ENCODE peak calls at places on chromosomes 16 and 17, in eight cellular contexts. J is cardiac fibroblast, H is HFF-Myc, Y is mucosa of descending colon, D is AG04450, G is brain microvascular endothelial cell, X is IMR-90, O is psoas muscle. T is an unnamed sample.

GRCh38 chr17:15418781-15419180 is 48.6 kb downstream of the CDRT4 start:
- DNase-seq in J (no peak), Y (no peak), H (no peak), D (no peak), G (no peak), X (no peak), O (no peak), T (no peak)

GRCh38 chr17:60524463-60525346 is 1.3 kb downstream of the APPBP2 start:
- DNase-seq in D (no peak), G (no peak), Y (no peak), X (peak), H (no peak), J (peak), O (no peak), T (no peak)

GRCh38 chr17:75906143-75906884 is 1.6 kb upstream of the MRPL38 start:
- DNase-seq in Y (no peak), J (no peak), X (no peak), G (no peak), D (no peak), H (no peak), O (no peak), T (no peak)

GRCh38 chr16:57476546-57477410 is 9.5 kb downstream of the DOK4 start:
- DNase-seq in O (peak), G (no peak), H (no peak), X (no peak), J (no peak), D (no peak), Y (peak), T (no peak)

GRCh38 chr17:59361386-59361785 is 29.9 kb downstream of the YPEL2 start:
- DNase-seq in Y (no peak), J (peak), H (no peak), O (no peak), G (peak), D (no peak), X (peak), T (peak)

GRCh38 chr17:39404542-39405378 is 3.3 kb upstream of the FBXL20 start:
- DNase-seq in H (peak), J (peak), D (peak), O (no peak), G (peak), X (peak), Y (no peak), T (peak)

GRCh38 chr16:4217246-4218131 is 24.4 kb downstream of the SRL start:
- DNase-seq in Y (no peak), X (peak), G (no peak), H (no peak), O (peak), D (no peak), J (peak), T (peak)

GRCh38 chr16:8096211-8096610 is 494.1 kb downstream of the TMEM114 start:
- DNase-seq in X (no peak), O (no peak), J (no peak), Y (no peak), G (no peak), H (no peak), D (no peak), T (no peak)

GRCh38 chr16:46658925-46659324 is 30.1 kb downstream of the VPS35 start:
- DNase-seq in J (no peak), X (no peak), G (no peak), O (no peak), Y (no peak), D (no peak), H (no peak), T (no peak)

GRCh38 chr17:66952031-66952524 is 12.4 kb upstream of the CACNG4 start:
- DNase-seq in O (peak), Y (no peak), X (peak), H (peak), J (peak), G (peak), D (peak), T (peak)

GRCh38 chr16:90020838-90021382 is 1.7 kb upstream of the DBNDD1 start:
- DNase-seq in X (peak), G (no peak), H (no peak), Y (no peak), D (peak), J (peak), O (no peak), T (peak)

GRCh38 chr17:19706791-19707727 is 9.3 kb downstream of the SLC47A2 start:
- DNase-seq in H (no peak), X (no peak), D (no peak), G (no peak), J (no peak), Y (no peak), O (no peak), T (no peak)

GRCh38 chr17:3710951-3711383 is 12.7 kb upstream of the HASPIN start:
- DNase-seq in J (peak), O (no peak), D (no peak), Y (no peak), H (no peak), X (peak), G (peak), T (no peak)

GRCh38 chr17:28385037-28385797 is 13.7 kb downstream of the SARM1 start:
- DNase-seq in X (no peak), G (no peak), D (no peak), O (peak), H (no peak), Y (peak), J (no peak), T (no peak)

GRCh38 chr17:64775701-64776570 is 113.8 kb upstream of the SMURF2 start:
- DNase-seq in H (no peak), J (no peak), D (no peak), X (no peak), G (no peak), O (peak), Y (peak), T (no peak)
- TF ChIP-seq CTCF in H (no peak), J (no peak), D (no peak), X (no peak), G (no peak), O (no peak), Y (no peak), T (no peak)

GRCh38 chr16:19418200-19418599 is 517 bp downstream of the TMC5 start:
- DNase-seq in H (no peak), Y (no peak), O (no peak), J (no peak), D (no peak), X (no peak), G (no peak), T (no peak)
- H3K4me3 ChIP-seq in H (no peak), Y (no peak), O (no peak), J (no peak), D (no peak), X (no peak), G (no peak), T (no peak)

DNA sequence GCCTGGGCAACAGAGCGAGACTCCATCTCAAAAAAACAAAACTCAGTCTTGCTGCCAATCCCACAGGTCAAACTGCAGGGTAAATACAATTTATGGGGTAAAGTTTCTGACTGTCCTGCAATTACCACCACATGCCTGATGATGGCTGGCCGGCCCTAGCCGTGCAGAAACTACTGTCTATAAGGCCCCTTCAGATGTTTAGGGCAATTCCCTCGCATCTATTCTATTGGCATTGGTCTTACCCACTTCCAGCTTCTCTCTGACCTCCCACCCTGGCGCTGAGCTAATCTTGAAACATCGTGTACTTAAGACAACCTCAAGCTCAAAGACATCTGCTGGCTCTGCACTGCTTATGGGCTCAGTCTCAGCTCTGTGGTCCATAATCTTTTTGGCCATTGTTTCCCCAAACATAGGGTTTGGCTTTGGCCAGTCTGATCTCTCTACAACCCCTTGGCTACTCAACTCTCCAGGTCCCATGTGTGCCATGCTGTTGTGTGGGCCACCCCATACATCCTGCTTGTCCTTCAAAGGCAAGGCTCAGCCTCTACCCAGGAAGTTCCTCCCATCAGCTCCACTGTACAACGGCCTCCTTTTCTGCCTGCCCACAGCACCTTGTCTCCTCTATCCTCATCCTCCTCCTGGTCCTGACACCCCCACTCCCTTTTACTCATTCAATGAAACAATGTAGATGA is 16.6 kb downstream of the MAP3K14 start:
- DNase-seq in D (no peak), O (no peak), J (no peak), G (no peak), H (no peak), X (no peak), Y (no peak), T (no peak)
- TF ChIP-seq CTCF in D (no peak), O (no peak), J (no peak), G (peak), H (no peak), X (no peak), Y (no peak), T (no peak)

GRCh38 chr17:57985675-57985974 is 2.4 kb downstream of the VEZF1 start:
- DNase-seq in G (no peak), D (no peak), O (no peak), Y (no peak), H (no peak), J (peak), X (peak), T (peak)
- H3K4me3 ChIP-seq in G (no peak), D (peak), O (peak), Y (no peak), H (peak), J (no peak), X (peak), T (peak)